ENCODE peak calls at places on chromosome 1, in ten cellular contexts. R is CD8-positive, alpha-beta T cell; X is ovary; Y is lower lobe of right lung; E is A673; L is body of pancreas; S is cardiac fibroblast; G is GM12864; K is fibroblast of the aortic adventitia; U is astrocyte of the spinal cord. W is an unnamed sample.

GRCh38 chr1:177585492-177586220 is 384.2 kb downstream of the SEC16B start:
- DNase-seq in R (no peak), X (no peak), Y (peak), E (no peak), L (no peak), S (no peak), G (no peak), K (peak), U (peak), W (peak)

GRCh38 chr1:202084791-202085681 is 37.7 kb upstream of the GPR37L1 start:
- DNase-seq in R (no peak), X (no peak), Y (peak), E (no peak), L (peak), S (no peak), G (no peak), K (no peak), U (no peak), W (no peak)

GRCh38 chr1:92882817-92883216 is 51.0 kb downstream of the RPL5 start:
- DNase-seq in R (peak), X (no peak), Y (no peak), E (peak), L (no peak), S (no peak), G (no peak), K (no peak), U (no peak), W (peak)

GRCh38 chr1:209168204-209168603 is 415.3 kb upstream of the CAMK1G start:
- DNase-seq in R (no peak), X (no peak), Y (no peak), E (no peak), L (peak), S (peak), G (no peak), K (peak), U (peak), W (peak)

GRCh38 chr1:97093742-97094141 is 372.2 kb downstream of the PTBP2 start:
- DNase-seq in R (no peak), X (no peak), Y (no peak), E (no peak), L (no peak), S (peak), G (no peak), K (peak), U (peak), W (peak)

GRCh38 chr1:71049951-71050598 is 2.5 kb upstream of the PTGER3 start:
- DNase-seq in R (peak), X (no peak), Y (no peak), E (peak), L (no peak), S (peak), G (peak), K (peak), U (peak), W (peak)

GRCh38 chr1:186722711-186723309 is 42.6 kb upstream of the PTGS2 start:
- DNase-seq in R (no peak), X (no peak), Y (no peak), E (peak), L (no peak), S (peak), G (peak), K (peak), U (peak), W (peak)

GRCh38 chr1:107965112-107965991 is at the start of gene VAV3:
- DNase-seq in R (peak), X (peak), Y (peak), E (peak), L (peak), S (peak), G (no peak), K (peak), U (peak), W (peak)

GRCh38 chr1:71743862-71744261 is 538.5 kb downstream of the NEGR1 start:
- DNase-seq in R (no peak), X (no peak), Y (no peak), E (no peak), L (no peak), S (no peak), G (no peak), K (no peak), U (no peak), W (no peak)

GRCh38 chr1:202656951-202657646 is 53.2 kb downstream of the SYT2 start:
- DNase-seq in R (no peak), X (no peak), Y (no peak), E (peak), L (no peak), S (peak), G (no peak), K (peak), U (peak), W (peak)

GRCh38 chr1:193905288-193906085 is 719.1 kb upstream of the B3GALT2 start:
- DNase-seq in R (no peak), X (no peak), Y (no peak), E (no peak), L (no peak), S (peak), G (no peak), K (no peak), U (peak), W (peak)

GRCh38 chr1:6267686-6268281 is 6.9 kb upstream of the GPR153 start:
- DNase-seq in R (no peak), X (no peak), Y (no peak), E (no peak), L (no peak), S (no peak), G (no peak), K (peak), U (peak), W (peak)

GRCh38 chr1:246510147-246511030 is 3.3 kb upstream of the SMYD3 start:
- DNase-seq in R (no peak), X (no peak), Y (no peak), E (no peak), L (no peak), S (no peak), G (no peak), K (no peak), U (no peak), W (no peak)

GRCh38 chr1:227895828-227896685 is 51.7 kb downstream of the WNT9A start:
- DNase-seq in R (peak), X (peak), Y (peak), E (no peak), L (peak), S (peak), G (no peak), K (no peak), U (no peak), W (peak)

GRCh38 chr1:64934115-64934880 is 32.1 kb downstream of the JAK1 start:
- DNase-seq in R (no peak), X (no peak), Y (no peak), E (peak), L (no peak), S (peak), G (no peak), K (peak), U (peak), W (peak)

GRCh38 chr1:64911326-64911725 is 55.0 kb downstream of the JAK1 start:
- DNase-seq in R (no peak), X (no peak), Y (no peak), E (no peak), L (no peak), S (no peak), G (no peak), K (no peak), U (no peak), W (no peak)

GRCh38 chr1:231460614-231461013 is 38.5 kb upstream of the EGLN1 start:
- DNase-seq in R (peak), X (no peak), Y (no peak), E (no peak), L (no peak), S (peak), G (peak), K (no peak), U (peak), W (no peak)

GRCh38 chr1:54081306-54082270 is 28.2 kb downstream of the TCEANC2 start:
- DNase-seq in R (peak), X (no peak), Y (peak), E (peak), L (peak), S (peak), G (peak), K (peak), U (peak), W (peak)

GRCh38 chr1:214957330-214958137 is 125.0 kb upstream of the KCNK2 start:
- DNase-seq in R (no peak), X (no peak), Y (no peak), E (peak), L (no peak), S (peak), G (no peak), K (peak), U (peak), W (peak)

GRCh38 chr1:151479462-151479861 is 20.2 kb upstream of the POGZ start:
- DNase-seq in R (no peak), X (no peak), Y (no peak), E (no peak), L (no peak), S (no peak), G (no peak), K (no peak), U (no peak), W (no peak)

GRCh38 chr1:75132421-75133381 is 1.5 kb upstream of the LHX8 start:
- DNase-seq in R (no peak), X (no peak), Y (no peak), E (no peak), L (no peak), S (no peak), G (no peak), K (no peak), U (no peak), W (no peak)

GRCh38 chr1:81812712-81813111 is 12.0 kb downstream of the ADGRL2 start:
- DNase-seq in R (no peak), X (no peak), Y (no peak), E (no peak), L (no peak), S (peak), G (no peak), K (peak), U (no peak), W (peak)

DNA sequence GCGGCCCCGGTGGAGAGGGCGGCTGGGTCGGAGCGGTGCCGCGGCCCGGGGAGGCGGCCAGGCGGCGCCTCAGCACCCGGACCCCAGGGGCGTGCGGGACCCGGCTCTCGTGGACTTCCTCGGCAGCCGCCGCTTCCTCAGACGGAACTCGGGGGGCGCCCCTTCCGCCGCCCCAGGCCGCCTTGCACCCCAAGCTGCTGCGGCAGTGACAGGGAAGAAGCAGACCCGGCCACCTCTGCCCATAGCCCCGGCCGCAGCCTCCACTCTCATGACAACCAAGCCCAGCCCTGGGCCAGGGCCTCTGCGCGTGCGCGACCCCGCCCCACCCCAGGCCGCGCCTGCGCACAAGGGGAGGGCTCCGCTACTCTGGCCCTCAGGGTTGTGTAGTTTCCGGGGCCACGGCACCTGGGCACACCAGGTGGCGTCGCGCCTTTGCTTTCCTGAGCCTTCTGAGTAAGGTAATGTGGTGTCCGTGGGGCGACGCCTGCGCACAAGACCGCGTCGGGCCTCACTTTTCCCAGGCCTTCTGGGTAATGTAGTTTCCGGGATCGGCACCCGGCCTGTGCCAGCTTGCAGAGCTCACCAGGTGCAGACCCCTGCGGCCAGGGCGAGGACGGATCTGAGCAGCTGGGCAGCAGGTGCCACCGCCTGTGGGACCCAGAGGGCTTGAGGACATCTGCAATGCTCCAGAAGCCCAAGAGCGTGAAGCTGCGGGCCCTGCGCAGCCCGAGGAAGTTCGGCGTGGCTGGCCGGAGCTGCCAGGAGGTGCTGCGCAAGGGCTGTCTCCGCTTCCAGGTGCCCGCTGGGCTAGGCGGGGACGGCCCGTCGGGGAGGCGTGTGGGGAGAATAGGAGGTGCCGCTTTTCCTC is at the start of the genes CEP104 and DFFB:
- DNase-seq in R (peak), X (peak), Y (peak), E (peak), L (peak), S (peak), G (peak), K (peak), U (peak), W (peak)
- TF ChIP-seq CTCF in R (no peak), X (no peak), Y (peak), E (no peak), L (no peak), S (no peak), G (peak), K (no peak), U (no peak), W (peak)

GRCh38 chr1:110112143-110112542 is at the start of gene UBL4B:
- DNase-seq in R (no peak), X (no peak), Y (no peak), E (no peak), L (no peak), S (no peak), G (no peak), K (no peak), U (no peak), W (no peak)

GRCh38 chr1:110112656-110113055 is 413 bp downstream of the UBL4B start:
- DNase-seq in R (no peak), X (no peak), Y (no peak), E (no peak), L (peak), S (no peak), G (no peak), K (no peak), U (no peak), W (no peak)

GRCh38 chr1:110114173-110114572 is 1.9 kb downstream of the UBL4B start:
- DNase-seq in R (no peak), X (no peak), Y (no peak), E (no peak), L (no peak), S (no peak), G (no peak), K (no peak), U (no peak), W (no peak)

GRCh38 chr1:110113551-110113950 is 1.3 kb downstream of the UBL4B start:
- DNase-seq in R (no peak), X (no peak), Y (no peak), E (no peak), L (no peak), S (no peak), G (no peak), K (no peak), U (no peak), W (peak)

GRCh38 chr1:110114784-110115183 is 2.5 kb downstream of the UBL4B start:
- DNase-seq in R (no peak), X (no peak), Y (no peak), E (peak), L (no peak), S (no peak), G (no peak), K (no peak), U (no peak), W (no peak)
- H3K4me3 ChIP-seq in R (no peak), X (no peak), Y (no peak), E (no peak), L (no peak), S (no peak), G (no peak), K (no peak), U (no peak), W (no peak)

GRCh38 chr1:100921110-100921706 is 25.3 kb downstream of the SLC30A7 start:
- DNase-seq in R (no peak), X (no peak), Y (no peak), E (peak), L (no peak), S (peak), G (peak), K (peak), U (peak), W (peak)
- TF ChIP-seq CTCF in R (peak), X (peak), Y (peak), E (peak), L (peak), S (peak), G (peak), K (peak), U (peak), W (peak)

GRCh38 chr1:163203561-163203960 is 845 bp upstream of the RGS5 start:
- DNase-seq in R (no peak), X (no peak), Y (no peak), E (no peak), L (no peak), S (no peak), G (no peak), K (no peak), U (no peak), W (peak)

GRCh38 chr1:163205513-163205912 is 2.8 kb upstream of the RGS5 start:
- DNase-seq in R (no peak), X (no peak), Y (no peak), E (no peak), L (no peak), S (peak), G (no peak), K (peak), U (peak), W (peak)

GRCh38 chr1:163197022-163197421 is 5.7 kb downstream of the RGS5 start:
- DNase-seq in R (no peak), X (no peak), Y (no peak), E (no peak), L (no peak), S (peak), G (no peak), K (no peak), U (no peak), W (no peak)

GRCh38 chr1:163202833-163203451 is at the start of gene RGS5:
- DNase-seq in R (no peak), X (no peak), Y (no peak), E (peak), L (no peak), S (peak), G (no peak), K (peak), U (peak), W (no peak)

GRCh38 chr1:163201906-163202305 is 810 bp downstream of the RGS5 start:
- DNase-seq in R (no peak), X (no peak), Y (no peak), E (no peak), L (no peak), S (no peak), G (no peak), K (no peak), U (no peak), W (no peak)
- H3K4me3 ChIP-seq in R (no peak), X (no peak), Y (peak), E (no peak), L (no peak), S (no peak), G (no peak), K (no peak), U (no peak), W (no peak)

GRCh38 chr1:15732686-15733081 is 3.4 kb upstream of the SLC25A34 start:
- DNase-seq in R (no peak), X (no peak), Y (no peak), E (no peak), L (no peak), S (no peak), G (no peak), K (no peak), U (no peak), W (no peak)

GRCh38 chr1:15730423-15730822 is 5.6 kb upstream of the SLC25A34 start:
- DNase-seq in R (no peak), X (no peak), Y (no peak), E (no peak), L (no peak), S (no peak), G (no peak), K (no peak), U (no peak), W (no peak)

GRCh38 chr1:15728937-15729657 is 7.0 kb upstream of the SLC25A34 start:
- DNase-seq in R (no peak), X (no peak), Y (no peak), E (no peak), L (peak), S (no peak), G (no peak), K (no peak), U (no peak), W (no peak)

GRCh38 chr1:15731735-15732685 is 4.0 kb upstream of the SLC25A34 start:
- DNase-seq in R (no peak), X (no peak), Y (no peak), E (no peak), L (no peak), S (no peak), G (no peak), K (no peak), U (no peak), W (no peak)

DNA sequence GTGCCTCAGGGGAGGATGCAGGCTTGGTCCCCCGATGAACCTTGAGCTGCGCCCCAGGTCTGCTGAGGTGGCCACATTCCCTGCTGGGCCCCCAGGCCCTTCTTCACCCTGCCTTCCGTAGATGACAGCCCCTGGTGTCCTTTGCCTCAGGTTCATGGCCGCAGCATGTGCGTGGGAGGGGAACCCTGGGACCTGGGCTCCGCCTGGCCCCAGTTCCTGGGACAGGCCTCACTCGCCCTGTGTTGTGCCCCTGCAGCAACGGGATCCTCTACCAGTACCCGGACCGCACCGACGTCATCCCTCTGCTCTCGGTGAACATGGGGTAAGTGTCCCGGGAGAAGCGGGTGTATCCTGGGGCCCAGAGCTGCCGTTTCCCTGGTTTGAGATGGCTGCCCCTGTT is 5.1 kb upstream of the SLC25A34 start:
- DNase-seq in R (no peak), X (no peak), Y (no peak), E (no peak), L (no peak), S (no peak), G (no peak), K (no peak), U (no peak), W (no peak)
- TF ChIP-seq CTCF in R (no peak), X (no peak), Y (no peak), E (no peak), L (no peak), S (no peak), G (no peak), K (no peak), U (no peak), W (no peak)

GRCh38 chr1:48035371-48036141 is 38.4 kb upstream of the TRABD2B start:
- DNase-seq in R (no peak), X (no peak), Y (no peak), E (no peak), L (no peak), S (no peak), G (no peak), K (no peak), U (no peak), W (no peak)

GRCh38 chr1:48039088-48040049 is 42.2 kb upstream of the TRABD2B start:
- DNase-seq in R (no peak), X (no peak), Y (no peak), E (peak), L (no peak), S (peak), G (no peak), K (peak), U (no peak), W (peak)

GRCh38 chr1:48038273-48038767 is 41.1 kb upstream of the TRABD2B start:
- DNase-seq in R (no peak), X (no peak), Y (no peak), E (no peak), L (no peak), S (no peak), G (no peak), K (no peak), U (no peak), W (no peak)

GRCh38 chr1:48033495-48034050 is 36.4 kb upstream of the TRABD2B start:
- DNase-seq in R (no peak), X (no peak), Y (no peak), E (no peak), L (no peak), S (no peak), G (no peak), K (no peak), U (no peak), W (no peak)

DNA sequence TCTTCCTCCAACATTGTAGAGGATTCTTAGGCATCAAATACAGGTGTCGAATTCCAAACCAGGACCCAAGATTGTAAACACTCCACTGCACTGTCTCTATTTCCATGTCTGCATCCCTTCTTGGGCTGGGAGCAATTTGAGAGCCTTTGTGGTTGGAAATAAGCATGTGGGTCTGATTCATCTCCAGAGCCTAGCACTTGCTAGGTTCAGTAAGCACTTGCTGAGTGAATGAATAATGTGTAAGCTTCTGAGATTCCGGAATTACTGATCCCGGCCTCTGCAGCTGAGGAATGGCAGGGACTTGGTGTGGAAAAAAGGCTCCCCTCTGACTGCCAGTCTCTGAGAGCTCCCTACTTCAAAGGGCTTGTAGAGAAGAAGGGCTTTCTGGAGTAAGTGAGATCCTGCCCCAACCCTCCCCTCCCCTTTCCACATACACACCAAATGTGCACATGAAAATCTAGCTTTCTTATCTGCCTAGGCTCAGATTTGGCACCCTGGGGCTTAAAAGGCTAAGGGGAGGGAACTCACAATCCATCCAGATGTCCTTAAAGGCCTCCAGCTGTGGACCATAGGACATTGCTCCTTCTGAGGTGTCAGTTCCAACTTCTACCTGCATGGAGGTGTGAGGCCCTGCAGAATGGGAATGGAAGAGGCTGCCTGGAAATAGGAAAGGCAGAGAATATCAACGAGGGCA is 39.7 kb upstream of the TRABD2B start:
- DNase-seq in R (no peak), X (no peak), Y (no peak), E (no peak), L (no peak), S (peak), G (no peak), K (peak), U (peak), W (peak)
- H3K4me3 ChIP-seq in R (no peak), X (no peak), Y (no peak), E (no peak), L (no peak), S (no peak), G (no peak), K (no peak), U (no peak), W (no peak)

W was measured in epithelial cell of esophagus.